ENCODE peak calls at places on chromosomes 1 and 21, in five cellular contexts. Y, S, C, M and Q are unnamed samples.

GRCh38 chr1:241485554-241485992 is 34.0 kb downstream of the FH start:
- DNase-seq in Y (no peak), S (peak; percentile 36), C (no peak), M (peak; percentile 35), Q (peak; percentile 64)

GRCh38 chr1:47840338-47840737 is 156.8 kb downstream of the TRABD2B start:
- DNase-seq in Y (no peak), S (peak; percentile 28), C (no peak), M (no peak), Q (no peak)

GRCh38 chr1:51990478-51990965 is at the start of gene RAB3B:
- DNase-seq in Y (no peak), S (peak; percentile 87), C (peak; percentile 83), M (peak; percentile 78), Q (no peak)

GRCh38 chr1:19113362-19114092 is 96.5 kb downstream of the UBR4 start:
- DNase-seq in Y (peak; percentile 8), S (peak; percentile 85), C (peak; percentile 16), M (peak; percentile 49), Q (peak; percentile 54)

GRCh38 chr21:14982336-14982735 is 82.5 kb downstream of the NRIP1 start:
- DNase-seq in Y (no peak), S (no peak), C (no peak), M (peak; percentile 72), Q (peak; percentile 43)

GRCh38 chr1:55214214-55214902 is 806 bp downstream of the USP24 start:
- DNase-seq in Y (no peak), S (peak; percentile 65), C (peak; percentile 24), M (peak; percentile 34), Q (peak; percentile 49)

GRCh38 chr1:213793482-213794067 is 194.2 kb upstream of the PROX1 start:
- DNase-seq in Y (no peak), S (no peak), C (no peak), M (no peak), Q (no peak)

GRCh38 chr1:244444854-244445253 is 6.9 kb downstream of the ADSS2 start:
- DNase-seq in Y (no peak), S (no peak), C (no peak), M (peak; percentile 26), Q (peak; percentile 30)